ENCODE peak calls at places on chromosomes 6 and 20, in seven cellular contexts. J, I, M, E, Y, L and Q are unnamed samples.

GRCh38 chr6:135212935-135213334 is 31.8 kb downstream of the MYB start:
- DNase-seq in L (no peak), Y (no peak), I (peak), J (no peak), E (peak), M (no peak), Q (peak)

GRCh38 chr6:36319436-36319762 is 17.3 kb downstream of the BNIP5 start:
- DNase-seq in J (no peak), E (no peak), L (no peak), Y (no peak), I (no peak), M (no peak), Q (no peak)

GRCh38 chr20:45174434-45175364 is at the start of gene PI3:
- DNase-seq in J (no peak), I (no peak), Y (no peak), E (no peak), L (no peak), M (no peak), Q (no peak)

GRCh38 chr6:133743621-133744020 is 145.3 kb upstream of the TCF21 start:
- DNase-seq in I (no peak), Y (no peak), L (no peak), J (no peak), E (no peak), M (no peak), Q (no peak)

GRCh38 chr6:44976677-44977405 is 351.3 kb upstream of the RUNX2 start:
- DNase-seq in M (no peak), Y (no peak), E (peak), J (no peak), L (no peak), I (no peak), Q (no peak)

GRCh38 chr20:33658929-33659328 is 3.2 kb upstream of the C20orf144 start:
- DNase-seq in Y (no peak), E (no peak), L (no peak), I (no peak), J (no peak), M (no peak), Q (no peak)

GRCh38 chr20:60152792-60153191 is 194.6 kb downstream of the CDH26 start:
- DNase-seq in E (no peak), J (no peak), Y (no peak), M (no peak), I (no peak), L (no peak), Q (no peak)

GRCh38 chr6:41584668-41585205 is 38.6 kb downstream of the FOXP4 start:
- DNase-seq in E (no peak), Y (no peak), J (peak), M (peak), L (no peak), I (no peak), Q (no peak)

GRCh38 chr6:41430875-41431274 is 95.5 kb downstream of the NCR2 start:
- DNase-seq in Y (no peak), M (no peak), I (no peak), J (no peak), E (peak), L (no peak), Q (peak)

GRCh38 chr6:38588631-38589366 is 50.9 kb downstream of the BTBD9 start:
- DNase-seq in E (no peak), Y (no peak), I (no peak), L (no peak), J (no peak), M (no peak), Q (peak)

GRCh38 chr6:32113386-32114352 is 4.5 kb upstream of the TNXB start:
- DNase-seq in E (peak), Y (peak), L (peak), J (peak), M (peak), I (peak), Q (peak)

GRCh38 chr6:106556368-106556960 is 72.8 kb downstream of the RTN4IP1 start:
- DNase-seq in E (peak), J (no peak), Y (no peak), I (peak), M (no peak), L (no peak), Q (no peak)

GRCh38 chr20:25286917-25287316 is 39.0 kb downstream of the PYGB start:
- DNase-seq in J (no peak), E (no peak), M (peak), Y (no peak), I (no peak), L (no peak), Q (no peak)

GRCh38 chr6:169632841-169633240 is 69.0 kb downstream of the WDR27 start:
- DNase-seq in L (no peak), J (no peak), M (no peak), E (no peak), Y (no peak), I (no peak), Q (no peak)

GRCh38 chr6:17120019-17120418 is 18.2 kb downstream of the STMND1 start:
- DNase-seq in M (no peak), Y (no peak), J (no peak), L (no peak), E (no peak), I (peak), Q (no peak)

GRCh38 chr6:29887330-29887818 is 55.0 kb upstream of the HLA-A start:
- DNase-seq in I (no peak), Y (peak), E (peak), M (peak), J (peak), L (peak), Q (no peak)

GRCh38 chr20:35768731-35769664 is 2.8 kb upstream of the PHF20 start:
- DNase-seq in Y (peak), E (peak), I (peak), J (peak), L (peak), M (peak), Q (peak)

GRCh38 chr20:35772563-35773058 is 796 bp downstream of the PHF20 start:
- DNase-seq in M (no peak), L (no peak), Y (no peak), J (peak), E (no peak), I (no peak), Q (no peak)

GRCh38 chr20:35771689-35772562 is at the start of gene PHF20:
- DNase-seq in L (peak), M (peak), J (peak), Y (peak), I (peak), E (peak), Q (peak)

GRCh38 chr20:35773154-35773751 is 1.4 kb downstream of the PHF20 start:
- DNase-seq in E (peak), Y (no peak), M (no peak), L (no peak), I (no peak), J (peak), Q (no peak)

GRCh38 chr20:35771367-35771688 is 487 bp upstream of the PHF20 start:
- DNase-seq in I (no peak), L (no peak), M (no peak), J (peak), Y (no peak), E (no peak), Q (no peak)
- H3K4me3 ChIP-seq in I (peak), L (peak), M (no peak), J (peak), Y (peak), E (peak), Q (peak)

DNA sequence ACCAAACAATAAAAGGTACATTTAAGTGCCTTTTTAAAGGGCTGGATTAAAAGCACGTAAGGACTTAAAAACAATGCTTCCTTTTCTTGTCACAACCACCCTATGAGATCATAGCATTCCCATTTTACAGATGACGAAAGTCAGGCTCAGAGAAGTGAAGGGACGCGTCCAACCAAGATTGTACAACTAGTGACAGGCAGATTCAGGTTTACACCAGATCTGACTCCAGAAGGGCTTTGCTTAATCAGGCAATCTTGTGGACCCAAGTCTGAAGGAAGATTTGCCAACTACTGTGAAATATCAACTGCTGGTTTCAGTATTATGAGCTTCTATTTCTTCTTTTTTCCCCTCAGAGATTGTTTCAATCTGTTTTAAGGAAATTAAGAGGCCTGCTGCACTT is 876 bp downstream of the ENPP4 start:
- DNase-seq in E (no peak), L (no peak), I (no peak), Y (no peak), J (no peak), M (no peak), Q (no peak)
- H3K4me3 ChIP-seq in E (no peak), L (no peak), I (peak), Y (peak), J (peak), M (peak), Q (no peak)

DNA sequence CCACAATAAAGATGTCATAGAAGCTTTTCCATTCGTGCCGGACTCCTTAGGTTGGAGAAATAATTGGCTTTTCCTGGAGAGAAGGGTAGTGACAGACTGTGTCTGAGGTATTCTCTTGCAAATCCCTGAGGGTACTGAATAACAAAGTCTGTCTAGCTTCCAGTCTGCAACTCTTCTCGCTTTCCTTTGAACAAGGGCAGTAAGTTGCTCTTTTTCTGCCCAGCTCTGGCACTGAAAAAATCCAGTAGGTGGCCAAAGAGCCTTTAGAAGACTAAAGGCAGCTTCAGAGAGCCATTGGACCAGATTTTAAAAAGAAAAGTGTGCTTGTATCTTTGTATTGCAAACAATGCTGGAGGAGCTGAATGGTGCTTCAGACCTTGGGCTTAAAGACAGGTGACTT is 20.7 kb upstream of the RREB1 start:
- DNase-seq in J (peak), E (peak), Y (no peak), I (no peak), M (no peak), L (peak), Q (no peak)
- H3K4me3 ChIP-seq in J (peak), E (peak), Y (peak), I (peak), M (peak), L (no peak), Q (peak)

GRCh38 chr20:62622877-62623487 is 19.3 kb upstream of the SLCO4A1 start:
- DNase-seq in L (no peak), Y (no peak), E (no peak), J (no peak), I (no peak), M (no peak), Q (no peak)

GRCh38 chr20:62624719-62625455 is 17.4 kb upstream of the SLCO4A1 start:
- DNase-seq in L (no peak), M (no peak), I (no peak), Y (no peak), E (no peak), J (no peak), Q (no peak)

GRCh38 chr20:62622178-62622876 is 20.0 kb upstream of the SLCO4A1 start:
- DNase-seq in L (no peak), M (no peak), I (no peak), J (no peak), E (no peak), Y (no peak), Q (no peak)

GRCh38 chr20:62624325-62624690 is 18.0 kb upstream of the SLCO4A1 start:
- DNase-seq in L (no peak), E (no peak), I (no peak), Y (no peak), J (peak), M (no peak), Q (no peak)

DNA sequence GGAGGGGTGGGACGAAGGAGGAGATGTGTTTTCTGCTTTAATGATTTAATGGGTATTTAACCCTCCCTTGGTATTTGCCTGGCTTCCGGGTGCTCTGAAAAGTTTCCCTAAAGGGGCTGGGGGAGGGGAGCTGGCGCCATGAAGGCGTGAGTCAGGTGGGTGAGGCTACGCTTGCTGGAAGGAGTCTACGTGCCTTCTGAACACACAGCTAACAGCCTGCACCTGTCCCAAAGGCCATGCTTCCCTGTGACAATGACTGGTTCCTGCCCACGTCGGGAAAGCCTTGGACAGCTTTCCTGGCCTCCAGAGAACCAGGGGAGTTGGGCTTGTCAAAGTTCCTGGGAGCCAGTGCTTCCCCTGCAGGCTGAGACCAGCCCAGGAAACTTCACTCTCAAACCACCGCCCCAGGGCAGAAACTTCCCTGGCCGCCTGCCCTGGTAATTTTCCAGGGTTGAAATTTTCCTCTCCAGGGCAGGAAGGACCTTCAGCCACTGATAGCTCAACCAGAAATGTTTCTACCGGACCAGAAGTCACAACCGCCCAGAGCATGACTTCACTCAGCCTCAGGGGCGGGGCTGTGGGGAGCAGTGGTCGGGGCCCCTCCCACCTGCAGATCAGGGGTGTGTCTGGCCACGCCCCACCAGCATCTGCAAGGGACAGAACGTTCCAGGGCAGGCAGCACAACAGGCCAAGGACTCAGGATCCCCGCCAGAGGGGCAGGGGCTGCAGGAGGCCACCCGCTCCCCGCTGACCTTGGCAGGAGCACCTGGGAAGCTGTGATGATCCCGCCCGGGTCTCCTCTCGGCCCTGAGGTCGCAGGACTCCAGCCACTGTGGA is 18.6 kb upstream of the SLCO4A1 start:
- DNase-seq in Y (peak), L (peak), M (peak), E (peak), J (peak), I (peak), Q (no peak)
- H3K4me3 ChIP-seq in Y (peak), L (no peak), M (no peak), E (no peak), J (peak), I (no peak), Q (no peak)

GRCh38 chr6:79625746-79626145 is 5.4 kb upstream of the SH3BGRL2 start:
- DNase-seq in I (no peak), L (no peak), M (no peak), Y (no peak), J (no peak), E (no peak), Q (no peak)
- H3K4me3 ChIP-seq in I (no peak), L (no peak), M (no peak), Y (no peak), J (no peak), E (no peak), Q (no peak)